ENCODE peak calls at places on chromosome 21, in six cellular contexts. S is IMR-90, T is SK-N-SH, G is K562, K is GM12878, A is HepG2. B is an unnamed sample.

GRCh38 chr21:38680401-38680800 is 125.3 kb upstream of the ETS2 start:
- DNase-seq in A (no peak), S (no peak), G (no peak), T (no peak), K (no peak), B (no peak)

GRCh38 chr21:31348188-31348587 is 4.1 kb upstream of the TIAM1 start:
- DNase-seq in S (no peak), T (no peak), G (no peak), A (no peak), K (no peak), B (no peak)

GRCh38 chr21:36929622-36930021 is 36.8 kb downstream of the HLCS start:
- DNase-seq in T (no peak), A (no peak), S (peak), G (no peak), K (no peak), B (no peak)

GRCh38 chr21:44943005-44943685 is 3.3 kb downstream of the SLX9 start:
- DNase-seq in S (peak), K (no peak), G (no peak), A (no peak), T (no peak), B (no peak)

GRCh38 chr21:15000076-15000475 is 64.7 kb downstream of the NRIP1 start:
- DNase-seq in K (no peak), G (no peak), A (no peak), S (peak), T (no peak), B (no peak)

GRCh38 chr21:22224261-22224660 is 1226.1 kb downstream of the NCAM2 start:
- DNase-seq in K (no peak), S (no peak), T (no peak), A (no peak), G (no peak), B (no peak)

GRCh38 chr21:31351438-31351837 is 7.4 kb upstream of the TIAM1 start:
- DNase-seq in K (no peak), S (peak), A (no peak), T (no peak), G (no peak), B (peak)

GRCh38 chr21:17613242-17613676 is 558 bp upstream of the BTG3 start:
- DNase-seq in G (no peak), T (no peak), K (no peak), A (no peak), S (no peak), B (peak)

GRCh38 chr21:33313611-33314010 is 11.2 kb upstream of the IFNAR1 start:
- DNase-seq in K (no peak), A (no peak), G (no peak), T (no peak), S (no peak), B (no peak)

GRCh38 chr21:34530264-34530663 is 18.3 kb upstream of the KCNE1 start:
- DNase-seq in A (no peak), K (no peak), T (no peak), G (no peak), S (peak), B (no peak)

GRCh38 chr21:28781602-28782274 is 210.9 kb downstream of the LTN1 start:
- DNase-seq in A (peak), S (peak), G (peak), K (no peak), T (peak), B (no peak)
- TF ChIP-seq SMC3 in A (no peak), S (peak), G (peak), K (no peak), T (peak), B (no peak)

DNA sequence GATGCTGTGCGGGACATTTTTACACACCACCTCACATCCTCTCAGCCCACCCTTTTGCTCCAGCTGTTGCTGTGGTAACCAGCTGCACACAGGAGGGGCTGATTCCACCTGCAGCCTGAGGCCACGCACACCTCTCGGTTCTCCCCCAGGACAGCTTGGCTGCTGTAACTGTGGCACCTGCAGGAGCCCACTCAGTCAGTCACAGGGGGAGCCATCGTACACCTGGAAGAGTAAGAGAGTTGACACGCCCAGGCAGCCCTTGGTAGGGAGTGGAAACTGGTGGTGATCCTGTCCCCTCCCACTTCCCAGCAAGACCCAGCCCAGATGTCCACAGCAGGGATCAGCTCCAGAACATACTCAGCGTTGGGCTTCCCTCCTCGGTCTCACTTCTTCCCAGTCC is 32.2 kb upstream of the BACE2 start:
- DNase-seq in S (no peak), T (no peak), A (no peak), K (no peak), G (no peak), B (no peak)
- TF ChIP-seq SMC3 in S (no peak), T (no peak), A (no peak), K (no peak), G (no peak), B (no peak)

DNA sequence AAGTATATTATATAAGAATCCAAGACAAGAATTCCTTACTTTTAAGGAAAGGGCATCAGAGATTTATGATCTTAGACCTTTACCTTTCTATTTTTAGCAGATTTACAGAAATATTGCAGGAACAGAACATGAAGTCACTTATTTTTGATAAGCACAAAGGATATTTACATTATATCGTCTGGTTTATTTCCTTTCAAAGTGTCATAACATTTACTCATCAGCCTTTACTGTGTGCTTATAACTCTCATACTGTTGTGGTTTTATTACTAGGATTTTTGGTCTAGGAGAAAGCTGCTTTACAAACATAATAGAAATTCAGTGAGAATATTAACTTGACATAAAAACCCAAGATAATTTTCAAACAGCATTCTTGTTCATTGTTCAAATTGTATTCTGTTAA is 47.6 kb downstream of the APP start:
- DNase-seq in A (no peak), S (peak), G (no peak), K (no peak), T (no peak), B (no peak)
- TF ChIP-seq SMC3 in A (no peak), S (no peak), G (no peak), K (no peak), T (no peak), B (no peak)

GRCh38 chr21:26966978-26967913 is at the start of gene ADAMTS5:
- DNase-seq in G (no peak), A (no peak), T (peak), K (no peak), S (peak), B (no peak)

GRCh38 chr21:26965091-26965566 is 1.8 kb downstream of the ADAMTS5 start:
- DNase-seq in A (no peak), T (no peak), G (no peak), S (no peak), K (no peak), B (no peak)

GRCh38 chr21:26964379-26964778 is 2.5 kb downstream of the ADAMTS5 start:
- DNase-seq in S (peak), G (no peak), T (no peak), A (no peak), K (no peak), B (no peak)

GRCh38 chr21:26966360-26966977 is 419 bp downstream of the ADAMTS5 start:
- DNase-seq in K (no peak), S (peak), A (no peak), T (no peak), G (no peak), B (no peak)

GRCh38 chr21:26965567-26966359 is 1.1 kb downstream of the ADAMTS5 start:
- DNase-seq in K (no peak), A (no peak), T (peak), S (peak), G (no peak), B (no peak)
- TF ChIP-seq SMC3 in K (no peak), A (no peak), T (no peak), S (no peak), G (no peak), B (no peak)

GRCh38 chr21:43902441-43902840 is 37.4 kb downstream of the AGPAT3 start:
- DNase-seq in A (no peak), S (peak), G (peak), T (no peak), K (no peak), B (no peak)
- TF ChIP-seq SMC3 in A (no peak), S (no peak), G (no peak), T (no peak), K (no peak), B (no peak)

GRCh38 chr21:35563885-35564451 is 496.4 kb downstream of the SETD4 start:
- DNase-seq in S (peak), T (no peak), K (no peak), A (no peak), G (no peak), B (no peak)
- TF ChIP-seq SMC3 in S (no peak), T (peak), K (no peak), A (no peak), G (no peak), B (no peak)

DNA sequence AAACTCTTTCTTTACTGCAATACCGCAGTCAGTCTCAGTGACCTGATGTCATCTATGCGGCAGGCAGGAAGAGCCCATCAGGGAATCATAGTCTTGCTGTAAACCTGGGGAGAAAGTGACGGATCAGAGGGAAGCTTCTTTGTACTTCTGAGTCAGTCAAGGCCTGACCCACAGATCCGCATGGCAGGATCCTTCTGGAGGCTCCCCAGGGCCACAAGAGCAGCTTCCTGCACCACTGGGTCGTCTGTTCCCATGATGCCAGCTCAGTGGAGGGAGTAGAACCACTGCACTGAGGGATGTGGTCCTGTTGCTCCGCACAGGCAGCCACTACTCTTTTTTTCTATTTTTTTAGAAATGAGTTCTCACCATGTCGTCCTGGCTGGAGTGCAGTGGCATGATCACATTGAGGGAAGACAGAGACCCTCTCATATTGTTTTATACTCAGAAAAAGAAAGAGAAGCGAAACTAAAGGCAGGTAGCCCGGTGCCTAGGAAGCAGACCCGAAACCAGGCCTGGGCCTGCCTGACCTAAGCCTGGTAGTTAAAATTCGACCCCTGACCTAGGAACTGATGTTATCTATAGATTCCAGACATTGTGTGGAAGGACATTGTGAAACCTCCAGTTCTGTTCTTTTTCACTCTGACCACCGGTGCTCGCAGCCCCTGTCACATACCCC is 6.3 kb upstream of the ERVH48-1 start:
- DNase-seq in K (no peak), S (no peak), A (no peak), T (no peak), G (no peak), B (no peak)
- TF ChIP-seq SMC3 in K (no peak), S (no peak), A (no peak), T (no peak), G (no peak), B (no peak)

GRCh38 chr21:42527489-42528158 is 14.0 kb downstream of the SLC37A1 start:
- DNase-seq in K (peak), S (no peak), T (no peak), A (no peak), G (no peak), B (no peak)

GRCh38 chr21:42525228-42525604 is 11.6 kb downstream of the SLC37A1 start:
- DNase-seq in K (no peak), S (peak), T (no peak), A (no peak), G (no peak), B (no peak)

GRCh38 chr21:42526379-42526727 is 12.7 kb downstream of the SLC37A1 start:
- DNase-seq in T (no peak), S (no peak), G (no peak), A (peak), K (no peak), B (no peak)

GRCh38 chr21:42525676-42526378 is 12.2 kb downstream of the SLC37A1 start:
- DNase-seq in T (no peak), S (no peak), A (no peak), K (no peak), G (no peak), B (no peak)

GRCh38 chr21:42527127-42527488 is 13.5 kb downstream of the SLC37A1 start:
- DNase-seq in S (no peak), A (no peak), G (no peak), T (no peak), K (no peak), B (no peak)
- TF ChIP-seq SMC3 in S (no peak), A (no peak), G (no peak), T (no peak), K (no peak), B (no peak)

DNA sequence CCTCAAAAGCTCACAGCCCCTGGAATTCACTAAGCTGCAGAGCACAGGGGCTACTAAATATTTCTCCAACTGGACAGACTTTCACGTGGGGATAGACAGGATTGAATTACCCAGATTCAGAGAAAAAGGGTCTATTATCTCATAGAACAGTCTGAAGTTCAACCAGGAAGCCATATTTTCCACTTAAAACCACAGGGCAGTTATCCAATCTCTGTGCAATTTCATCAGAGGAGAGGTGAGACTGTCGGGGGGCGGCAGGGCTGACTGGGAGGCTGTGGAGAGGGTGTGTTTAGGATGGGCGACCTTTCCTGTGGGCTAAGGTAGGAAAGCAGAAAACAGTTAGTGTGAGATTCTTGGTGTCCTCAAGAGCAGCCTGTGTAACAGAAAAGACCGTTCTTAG is 124.5 kb downstream of the RIPK4 start:
- DNase-seq in T (no peak), G (no peak), K (no peak), S (peak), A (peak), B (no peak)
- TF ChIP-seq SMC3 in T (no peak), G (no peak), K (no peak), S (no peak), A (no peak), B (no peak)

B was measured in A549.